ENCODE peak calls at places on chromosome 6, in nine cellular contexts. One of them, this sample, is unnamed.
A peak's percentile ranks its signal among the peaks of the same experiment; 100 is the strongest.

GRCh38 chr6:109344226-109344625 is 38.0 kb downstream of the CD164 start:
- DNase-seq in AG04449: no peak
- DNase-seq in tibial artery: no peak
- DNase-seq in AG04450: no peak
- DNase-seq in heart right ventricle: no peak
- DNase-seq in fibroblast of mammary gland: no peak
- DNase-seq in heart left ventricle: no peak
- DNase-seq in fibroblast of pulmonary artery: no peak
- DNase-seq in astrocyte: no peak
- DNase-seq in this sample: no peak

GRCh38 chr6:113488812-113489685 is 368.1 kb upstream of the MARCKS start:
- DNase-seq in AG04449: no peak
- DNase-seq in tibial artery: no peak
- DNase-seq in AG04450: no peak
- DNase-seq in heart right ventricle: no peak
- DNase-seq in fibroblast of mammary gland: no peak
- DNase-seq in heart left ventricle: no peak
- DNase-seq in fibroblast of pulmonary artery: no peak
- DNase-seq in astrocyte: no peak
- DNase-seq in this sample: peak; percentile 28

GRCh38 chr6:142474446-142475289 is 172.9 kb downstream of the ADGRG6 start:
- DNase-seq in AG04449: no peak
- DNase-seq in tibial artery: no peak
- DNase-seq in AG04450: peak; percentile 44
- DNase-seq in heart right ventricle: no peak
- DNase-seq in fibroblast of mammary gland: peak; percentile 70
- DNase-seq in heart left ventricle: peak; percentile 51
- DNase-seq in fibroblast of pulmonary artery: peak; percentile 76
- DNase-seq in astrocyte: peak; percentile 36
- DNase-seq in this sample: peak; percentile 76

GRCh38 chr6:84137051-84137375 is 90.4 kb downstream of the CEP162 start:
- DNase-seq in AG04449: peak; percentile 31
- DNase-seq in tibial artery: no peak
- DNase-seq in AG04450: peak; percentile 61
- DNase-seq in heart right ventricle: no peak
- DNase-seq in fibroblast of mammary gland: no peak
- DNase-seq in heart left ventricle: no peak
- DNase-seq in fibroblast of pulmonary artery: no peak
- DNase-seq in astrocyte: peak; percentile 39
- DNase-seq in this sample: peak; percentile 96

GRCh38 chr6:49918787-49919186 is 45.2 kb downstream of the DEFB114 start:
- DNase-seq in AG04449: no peak
- DNase-seq in tibial artery: no peak
- DNase-seq in AG04450: no peak
- DNase-seq in heart right ventricle: no peak
- DNase-seq in fibroblast of mammary gland: no peak
- DNase-seq in heart left ventricle: no peak
- DNase-seq in fibroblast of pulmonary artery: no peak
- DNase-seq in astrocyte: no peak
- DNase-seq in this sample: no peak

GRCh38 chr6:134217516-134218140 is 100.3 kb downstream of the SGK1 start:
- DNase-seq in AG04449: no peak
- DNase-seq in tibial artery: no peak
- DNase-seq in AG04450: no peak
- DNase-seq in heart right ventricle: no peak
- DNase-seq in fibroblast of mammary gland: no peak
- DNase-seq in heart left ventricle: no peak
- DNase-seq in fibroblast of pulmonary artery: no peak
- DNase-seq in astrocyte: peak; percentile 10
- DNase-seq in this sample: no peak

GRCh38 chr6:169248521-169248971 is 5.1 kb downstream of the THBS2 start:
- DNase-seq in AG04449: no peak
- DNase-seq in tibial artery: peak; percentile 65
- DNase-seq in AG04450: no peak
- DNase-seq in heart right ventricle: no peak
- DNase-seq in fibroblast of mammary gland: no peak
- DNase-seq in heart left ventricle: no peak
- DNase-seq in fibroblast of pulmonary artery: no peak
- DNase-seq in astrocyte: no peak
- DNase-seq in this sample: no peak

GRCh38 chr6:159084493-159085091 is 39.8 kb upstream of the TAGAP start:
- DNase-seq in AG04449: peak; percentile 34
- DNase-seq in tibial artery: no peak
- DNase-seq in AG04450: no peak
- DNase-seq in heart right ventricle: no peak
- DNase-seq in fibroblast of mammary gland: peak; percentile 83
- DNase-seq in heart left ventricle: no peak
- DNase-seq in fibroblast of pulmonary artery: peak; percentile 82
- DNase-seq in astrocyte: peak; percentile 77
- DNase-seq in this sample: peak; percentile 89

GRCh38 chr6:98530732-98531131 is 303.6 kb upstream of the POU3F2 start:
- DNase-seq in AG04449: no peak
- DNase-seq in tibial artery: no peak
- DNase-seq in AG04450: no peak
- DNase-seq in heart right ventricle: no peak
- DNase-seq in fibroblast of mammary gland: no peak
- DNase-seq in heart left ventricle: no peak
- DNase-seq in fibroblast of pulmonary artery: no peak
- DNase-seq in astrocyte: no peak
- DNase-seq in this sample: no peak

GRCh38 chr6:144912474-144912873 is 627.3 kb downstream of the UTRN start:
- DNase-seq in AG04449: peak; percentile 71
- DNase-seq in tibial artery: no peak
- DNase-seq in AG04450: peak; percentile 57
- DNase-seq in heart right ventricle: no peak
- DNase-seq in fibroblast of mammary gland: peak; percentile 91
- DNase-seq in heart left ventricle: no peak
- DNase-seq in fibroblast of pulmonary artery: peak; percentile 38
- DNase-seq in astrocyte: peak; percentile 90
- DNase-seq in this sample: peak; percentile 76

GRCh38 chr6:1761472-1761871 is 151.8 kb downstream of the FOXC1 start:
- DNase-seq in AG04449: no peak
- DNase-seq in tibial artery: no peak
- DNase-seq in AG04450: no peak
- DNase-seq in heart right ventricle: no peak
- DNase-seq in fibroblast of mammary gland: no peak
- DNase-seq in heart left ventricle: no peak
- DNase-seq in fibroblast of pulmonary artery: no peak
- DNase-seq in astrocyte: no peak
- DNase-seq in this sample: no peak

GRCh38 chr6:23003671-23004598 is 434.6 kb downstream of the HDGFL1 start:
- DNase-seq in AG04449: peak; percentile 64
- DNase-seq in tibial artery: peak; percentile 68
- DNase-seq in AG04450: peak; percentile 16
- DNase-seq in heart right ventricle: no peak
- DNase-seq in fibroblast of mammary gland: peak; percentile 97
- DNase-seq in heart left ventricle: no peak
- DNase-seq in fibroblast of pulmonary artery: peak; percentile 70
- DNase-seq in astrocyte: no peak
- DNase-seq in this sample: peak; percentile 93

DNA sequence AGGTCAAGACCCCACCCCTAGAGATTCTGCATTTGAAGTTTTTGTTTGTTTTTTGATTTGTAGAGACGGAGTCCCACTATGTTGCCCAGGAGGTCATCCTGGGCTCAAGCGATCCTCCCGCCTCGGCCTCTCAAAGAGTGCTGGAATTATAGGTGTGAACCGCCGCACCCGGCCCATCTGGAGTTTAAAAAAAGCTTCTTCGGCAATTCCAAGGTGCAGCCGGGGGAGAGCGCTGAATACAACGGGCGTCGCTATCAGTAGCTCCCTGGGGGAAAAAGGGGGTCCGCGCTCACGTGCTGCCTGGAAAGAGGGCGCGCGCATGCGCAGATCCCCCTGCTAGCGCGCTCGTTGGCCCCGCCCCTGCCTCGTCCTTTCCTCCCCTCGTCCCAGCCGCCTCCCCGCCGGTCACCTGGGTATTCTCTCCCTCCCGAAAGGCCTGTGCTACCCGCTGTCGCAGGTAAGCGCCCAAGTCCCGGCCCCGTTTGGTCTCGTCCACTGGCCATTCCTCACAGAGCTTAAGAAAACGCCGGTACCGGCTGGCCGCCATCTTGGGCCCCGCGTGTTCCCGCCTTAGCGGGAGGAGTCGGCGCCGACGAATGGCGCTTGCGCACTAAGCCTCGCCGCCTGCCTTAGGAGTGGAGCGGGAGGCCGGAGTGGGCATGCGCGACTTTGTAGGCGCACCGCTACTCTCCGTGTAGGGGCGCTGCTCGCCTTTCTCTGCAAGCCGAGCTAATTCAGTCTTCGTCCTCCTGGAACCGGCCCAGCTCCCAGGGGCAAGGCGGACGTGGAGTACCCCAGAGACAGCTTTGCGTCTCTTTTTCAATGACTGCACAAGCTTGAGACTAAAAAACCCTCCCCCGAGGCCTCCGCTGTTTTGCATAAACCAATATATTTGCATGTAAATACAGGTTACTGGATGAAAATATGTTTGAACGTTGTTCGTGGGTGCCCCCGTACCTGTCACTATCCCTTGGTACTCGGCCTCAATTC is at the start of gene UQCC2:
- DNase-seq in AG04449: peak; percentile 60
- DNase-seq in tibial artery: peak; percentile 97
- DNase-seq in AG04450: peak; percentile 93
- DNase-seq in heart right ventricle: peak; percentile 99
- DNase-seq in fibroblast of mammary gland: peak; percentile 95
- DNase-seq in heart left ventricle: peak; percentile 99
- DNase-seq in fibroblast of pulmonary artery: peak; percentile 97
- DNase-seq in astrocyte: peak; percentile 80
- DNase-seq in this sample: peak; percentile 98
- TF ChIP-seq CTCF in AG04449: peak; percentile 86
- TF ChIP-seq CTCF in tibial artery: peak; percentile 63
- TF ChIP-seq CTCF in AG04450: peak; percentile 73
- TF ChIP-seq CTCF in heart right ventricle: peak; percentile 95
- TF ChIP-seq CTCF in fibroblast of mammary gland: peak; percentile 54
- TF ChIP-seq CTCF in heart left ventricle: peak; percentile 63
- TF ChIP-seq CTCF in fibroblast of pulmonary artery: peak; percentile 57
- TF ChIP-seq CTCF in astrocyte: peak; percentile 45
- TF ChIP-seq CTCF in this sample: peak; percentile 76

GRCh38 chr6:104601008-104601745 is 258.5 kb downstream of the HACE1 start:
- DNase-seq in AG04449: no peak
- DNase-seq in tibial artery: no peak
- DNase-seq in AG04450: no peak
- DNase-seq in heart right ventricle: no peak
- DNase-seq in fibroblast of mammary gland: peak; percentile 56
- DNase-seq in heart left ventricle: no peak
- DNase-seq in fibroblast of pulmonary artery: peak; percentile 73
- DNase-seq in astrocyte: no peak
- DNase-seq in this sample: peak; percentile 24
- H3K4me3 ChIP-seq in AG04449: no peak overlapping the region
- H3K4me3 ChIP-seq in tibial artery: no peak overlapping the region
- H3K4me3 ChIP-seq in AG04450: no peak overlapping the region
- H3K4me3 ChIP-seq in heart right ventricle: no peak overlapping the region
- H3K4me3 ChIP-seq in fibroblast of mammary gland: no peak overlapping the region
- H3K4me3 ChIP-seq in heart left ventricle: no peak overlapping the region
- H3K4me3 ChIP-seq in fibroblast of pulmonary artery: no peak overlapping the region
- H3K4me3 ChIP-seq in astrocyte: no peak overlapping the region
- H3K4me3 ChIP-seq in this sample: no peak overlapping the region

DNA sequence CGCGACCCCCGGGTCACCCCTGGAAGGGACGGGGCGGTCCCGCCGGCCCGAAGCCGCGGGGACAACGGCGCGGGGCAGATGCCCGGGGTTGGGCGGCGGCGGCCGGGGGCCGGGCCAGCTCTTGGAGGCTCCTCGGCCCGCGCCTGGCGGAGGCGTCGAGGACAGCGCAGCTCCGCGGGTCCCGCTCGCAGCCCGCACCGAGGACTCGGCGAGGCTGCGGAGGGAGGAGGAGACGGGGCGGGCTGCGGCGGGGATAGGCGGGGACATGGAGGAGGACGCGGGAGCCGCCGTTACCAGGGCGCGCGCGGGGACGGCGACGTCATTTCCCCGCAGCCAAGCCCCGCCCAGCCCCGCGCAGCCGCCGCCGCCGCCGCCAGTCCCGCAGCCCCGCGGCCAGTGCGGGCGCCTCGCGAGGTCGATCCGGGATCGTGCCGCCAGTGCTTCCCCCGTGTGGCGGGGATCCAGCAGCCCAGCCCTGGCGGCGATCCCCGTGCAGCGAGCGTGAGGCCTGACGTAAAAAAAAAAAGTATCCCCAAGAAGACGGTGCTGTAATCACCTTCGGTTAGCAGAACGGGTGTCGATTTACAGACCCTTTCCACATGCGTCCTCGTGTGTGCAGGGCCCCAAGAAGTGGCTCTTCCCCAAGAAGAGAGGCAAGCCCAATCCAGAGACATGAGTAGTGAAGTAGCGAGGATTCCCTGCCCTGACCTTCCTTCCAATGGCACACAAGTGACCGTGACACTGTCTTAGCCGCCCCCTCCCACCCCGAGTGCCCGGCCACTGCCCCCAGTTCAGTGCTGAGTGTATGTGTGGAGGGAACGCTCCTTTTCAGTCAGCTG is at the start of gene FAM184A:
- DNase-seq in AG04449: no peak
- DNase-seq in tibial artery: peak; percentile 74
- DNase-seq in AG04450: no peak
- DNase-seq in heart right ventricle: peak; percentile 73
- DNase-seq in fibroblast of mammary gland: peak; percentile 61
- DNase-seq in heart left ventricle: peak; percentile 81
- DNase-seq in fibroblast of pulmonary artery: peak; percentile 53
- DNase-seq in astrocyte: peak; percentile 45
- DNase-seq in this sample: peak; percentile 61
- TF ChIP-seq CTCF in AG04449: no peak
- TF ChIP-seq CTCF in tibial artery: no peak
- TF ChIP-seq CTCF in AG04450: no peak
- TF ChIP-seq CTCF in heart right ventricle: peak; percentile 34
- TF ChIP-seq CTCF in fibroblast of mammary gland: no peak
- TF ChIP-seq CTCF in heart left ventricle: peak; percentile 24
- TF ChIP-seq CTCF in fibroblast of pulmonary artery: no peak
- TF ChIP-seq CTCF in astrocyte: no peak
- TF ChIP-seq CTCF in this sample: peak; percentile 39

DNA sequence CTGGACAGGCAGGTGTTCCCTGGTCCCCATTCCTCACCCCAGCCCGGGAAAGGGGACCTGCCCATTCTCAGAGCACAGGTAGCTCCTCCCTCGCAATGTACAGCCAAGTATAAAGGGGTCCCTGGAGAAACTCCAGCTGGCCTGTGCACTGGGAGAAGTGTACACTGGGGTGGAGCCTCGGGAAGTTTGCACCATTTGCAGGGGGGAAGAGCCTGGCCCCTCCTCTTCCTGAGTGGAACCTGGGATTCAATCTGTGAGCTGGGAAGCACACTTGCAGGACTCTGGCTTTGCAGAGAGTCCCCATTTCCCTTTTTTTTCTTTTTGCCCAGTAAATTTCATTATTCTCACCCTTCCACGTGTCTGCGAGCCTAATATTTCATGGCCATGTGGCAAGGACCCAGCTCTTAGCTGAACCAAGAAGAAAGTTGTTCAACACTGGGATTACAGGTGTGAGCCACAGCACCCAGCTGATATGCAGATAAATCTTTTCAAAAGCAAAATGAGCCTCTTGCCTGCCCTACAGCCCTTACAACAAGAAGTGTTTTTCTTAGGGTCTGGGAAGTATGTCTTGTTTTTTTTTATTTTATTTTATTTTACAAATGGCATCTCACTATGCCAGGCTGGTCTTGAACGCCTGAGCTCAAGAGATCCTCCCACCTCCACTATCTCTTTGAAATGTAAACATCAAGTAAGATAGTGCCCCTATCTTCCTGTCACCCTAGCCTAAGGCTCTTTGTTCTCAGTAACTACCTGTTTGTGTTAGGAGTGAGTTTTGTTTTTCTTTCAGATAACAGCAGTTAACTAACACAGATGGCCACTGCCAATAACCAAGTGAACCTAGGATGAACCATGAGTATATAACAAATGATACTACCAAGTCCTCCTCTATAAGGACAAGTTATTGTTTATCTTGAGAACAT is 9.3 kb upstream of the RNGTT start:
- DNase-seq in AG04449: no peak
- DNase-seq in tibial artery: no peak
- DNase-seq in AG04450: no peak
- DNase-seq in heart right ventricle: no peak
- DNase-seq in fibroblast of mammary gland: no peak
- DNase-seq in heart left ventricle: no peak
- DNase-seq in fibroblast of pulmonary artery: no peak
- DNase-seq in astrocyte: no peak
- DNase-seq in this sample: no peak
- H3K4me3 ChIP-seq in AG04449: no peak overlapping the region
- H3K4me3 ChIP-seq in tibial artery: no peak overlapping the region
- H3K4me3 ChIP-seq in AG04450: no peak overlapping the region
- H3K4me3 ChIP-seq in heart right ventricle: no peak overlapping the region
- H3K4me3 ChIP-seq in fibroblast of mammary gland: no peak overlapping the region
- H3K4me3 ChIP-seq in heart left ventricle: no peak overlapping the region
- H3K4me3 ChIP-seq in fibroblast of pulmonary artery: no peak overlapping the region
- H3K4me3 ChIP-seq in astrocyte: no peak overlapping the region
- H3K4me3 ChIP-seq in this sample: no peak overlapping the region